ENCODE peak calls at places on chromosomes 13 and 19, in eight cellular contexts. K is PC-3, L is tibial nerve, H is fibroblast of lung, M is astrocyte of the spinal cord, B is neural progenitor cell, I is neuronal stem cell, T is AG10803. Z is an unnamed sample.

GRCh38 chr19:29483944-29484581 is 41.7 kb upstream of the VSTM2B start:
- DNase-seq in B (no peak), L (no peak), I (no peak), H (no peak), M (no peak), T (no peak), K (no peak), Z (no peak)

GRCh38 chr19:31718041-31718440 is 368.8 kb upstream of the TSHZ3 start:
- DNase-seq in B (no peak), L (no peak), H (peak), M (no peak), I (no peak), K (no peak), T (peak), Z (no peak)

GRCh38 chr19:35977446-35978222 is 17.4 kb upstream of the SDHAF1 start:
- DNase-seq in H (no peak), B (peak), L (no peak), T (no peak), M (no peak), K (no peak), I (no peak), Z (no peak)

GRCh38 chr13:68846663-68847062 is 1261.0 kb upstream of the ATXN8OS start:
- DNase-seq in T (no peak), I (no peak), H (no peak), K (no peak), M (no peak), B (no peak), L (no peak), Z (no peak)

GRCh38 chr19:50705422-50706019 is 14.1 kb downstream of the SHANK1 start:
- DNase-seq in H (peak), M (peak), B (peak), L (no peak), T (peak), K (peak), I (no peak), Z (peak)

GRCh38 chr19:39401549-39402416 is 4.9 kb upstream of the ZFP36 start:
- DNase-seq in L (peak), I (no peak), K (peak), T (peak), B (peak), H (peak), M (peak), Z (no peak)

GRCh38 chr19:9836021-9836420 is 903 bp downstream of the PIN1 start:
- DNase-seq in L (no peak), H (peak), M (peak), I (no peak), K (peak), B (no peak), T (peak), Z (no peak)

GRCh38 chr13:38902551-38902950 is 88.1 kb downstream of the STOML3 start:
- DNase-seq in I (no peak), M (no peak), H (no peak), K (no peak), L (no peak), T (no peak), B (no peak), Z (no peak)

GRCh38 chr19:3725121-3725520 is 16.9 kb downstream of the TJP3 start:
- DNase-seq in B (no peak), L (no peak), K (no peak), T (no peak), I (no peak), H (no peak), M (no peak), Z (no peak)

GRCh38 chr19:54211214-54211613 is 10.6 kb downstream of the RPS9 start:
- DNase-seq in T (no peak), L (no peak), M (no peak), I (no peak), H (no peak), K (no peak), B (no peak), Z (no peak)

GRCh38 chr19:31678421-31678820 is 329.2 kb upstream of the TSHZ3 start:
- DNase-seq in H (peak), T (no peak), L (no peak), M (no peak), I (no peak), K (no peak), B (no peak), Z (no peak)

GRCh38 chr13:25840261-25840660 is 211.6 kb downstream of the SHISA2 start:
- DNase-seq in L (no peak), B (no peak), H (peak), T (no peak), I (no peak), M (peak), K (peak), Z (no peak)

GRCh38 chr19:3178973-3179738 is 587 bp downstream of the S1PR4 start:
- DNase-seq in L (no peak), T (no peak), M (no peak), I (no peak), B (no peak), H (no peak), K (no peak), Z (no peak)

GRCh38 chr13:106899444-106899843 is 331.5 kb upstream of the ARGLU1 start:
- DNase-seq in T (no peak), L (no peak), H (no peak), I (no peak), B (no peak), K (peak), M (no peak), Z (no peak)

GRCh38 chr13:35465345-35465744 is 11.1 kb downstream of the MAB21L1 start:
- DNase-seq in T (no peak), B (no peak), I (no peak), L (no peak), H (no peak), K (no peak), M (no peak), Z (no peak)

GRCh38 chr13:74825170-74825948 is 656.6 kb downstream of the TBC1D4 start:
- DNase-seq in B (peak), M (peak), I (peak), H (peak), K (peak), L (no peak), T (peak), Z (no peak)

GRCh38 chr13:112893570-112894422 is 75.2 kb upstream of the MCF2L start:
- DNase-seq in K (peak), L (no peak), H (no peak), T (no peak), B (peak), M (no peak), I (peak), Z (peak)

GRCh38 chr13:36806102-36806501 is 12.9 kb upstream of the RFXAP start:
- DNase-seq in M (no peak), T (no peak), L (no peak), H (no peak), K (no peak), B (no peak), I (no peak), Z (no peak)

GRCh38 chr13:71864094-71864980 is 2.7 kb downstream of the DACH1 start:
- DNase-seq in B (peak), K (no peak), I (no peak), M (peak), T (no peak), H (peak), L (peak), Z (no peak)

GRCh38 chr19:10052602-10053360 is 33.3 kb upstream of the SHFL start:
- DNase-seq in H (no peak), L (no peak), K (no peak), I (no peak), M (no peak), T (no peak), B (no peak), Z (no peak)

GRCh38 chr19:51660975-51661600 is 14.5 kb upstream of the SIGLEC14 start:
- DNase-seq in K (peak), I (peak), M (peak), B (peak), H (peak), T (peak), L (peak), Z (peak)

GRCh38 chr13:32314968-32315254 is 252 bp downstream of the ZAR1L start:
- DNase-seq in B (peak), I (peak), H (peak), L (peak), M (peak), K (peak), T (peak), Z (no peak)

GRCh38 chr13:106100261-106100919 is 435.1 kb downstream of the EFNB2 start:
- DNase-seq in B (peak), K (peak), I (peak), H (no peak), L (no peak), M (no peak), T (no peak), Z (no peak)

GRCh38 chr13:112710855-112711527 is 21.2 kb downstream of the ATP11A start:
- DNase-seq in B (no peak), T (no peak), M (no peak), I (no peak), H (no peak), K (no peak), L (peak), Z (no peak)

GRCh38 chr13:97429681-97430081 is 4.3 kb upstream of the RAP2A start:
- DNase-seq in M (peak), L (no peak), I (no peak), K (no peak), H (peak), T (peak), B (no peak), Z (no peak)

GRCh38 chr13:52852444-52852843 is 4.0 kb upstream of the PCDH8 start:
- DNase-seq in T (no peak), L (no peak), M (no peak), H (no peak), K (no peak), I (no peak), B (no peak), Z (no peak)

GRCh38 chr13:32851083-32852064 is 164.8 kb upstream of the KL start:
- DNase-seq in B (no peak), K (no peak), H (no peak), M (no peak), L (peak), I (no peak), T (no peak), Z (no peak)

GRCh38 chr13:109868583-109869311 is 82.4 kb upstream of the IRS2 start:
- DNase-seq in T (no peak), B (no peak), L (no peak), H (no peak), I (no peak), K (peak), M (no peak), Z (no peak)
- H3K4me3 ChIP-seq in T (no peak), B (no peak), L (no peak), H (no peak), I (no peak), K (no peak), M (no peak), Z (no peak)

GRCh38 chr19:16571283-16571682 is 932 bp downstream of the SLC35E1 start:
- DNase-seq in K (peak), L (no peak), H (peak), I (no peak), T (peak), B (no peak), M (peak), Z (no peak)

GRCh38 chr19:16572332-16573211 is at the start of gene SLC35E1:
- DNase-seq in B (peak), I (peak), K (peak), H (peak), T (peak), L (peak), M (peak), Z (peak)

GRCh38 chr19:16571689-16572331 is 405 bp downstream of the SLC35E1 start:
- DNase-seq in I (peak), K (peak), M (no peak), H (peak), B (no peak), T (peak), L (no peak), Z (no peak)

GRCh38 chr19:16566702-16567101 is 5.5 kb downstream of the SLC35E1 start:
- DNase-seq in B (no peak), L (no peak), M (no peak), K (no peak), H (no peak), T (no peak), I (no peak), Z (no peak)

DNA sequence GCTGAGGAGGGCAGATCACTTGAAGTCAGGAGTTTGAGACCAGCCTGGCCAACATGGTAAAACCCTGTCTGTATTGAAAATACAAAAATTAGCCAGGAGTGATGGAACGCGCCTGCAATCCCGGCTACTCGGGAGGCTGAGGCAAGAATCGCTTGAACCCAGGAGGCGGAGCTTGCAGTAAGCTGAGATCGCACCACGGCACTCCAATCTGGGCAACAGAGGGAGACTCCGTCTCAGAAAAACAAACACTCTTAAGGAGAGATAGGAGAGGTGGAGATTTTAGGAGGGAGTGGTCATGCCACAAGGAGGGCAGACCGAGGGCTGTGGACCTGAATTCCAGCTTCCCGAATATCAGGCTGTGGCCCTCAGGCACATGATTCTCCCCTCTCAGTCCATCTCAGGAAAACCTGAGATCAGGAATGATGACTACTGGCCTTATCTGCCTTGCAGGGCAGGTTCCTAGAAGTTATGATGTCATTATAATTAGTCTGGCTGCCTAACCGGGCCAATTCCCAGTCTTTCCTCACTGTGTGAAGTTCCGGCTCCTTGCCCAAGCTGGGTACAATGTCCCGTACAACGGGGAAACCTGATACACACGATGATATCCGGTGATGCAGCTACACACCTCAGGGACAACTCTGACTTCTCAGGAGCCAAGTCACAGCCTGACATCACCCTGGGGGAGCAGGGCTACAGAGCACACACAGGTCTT is 2.5 kb downstream of the SLC35E1 start:
- DNase-seq in M (no peak), K (peak), L (no peak), T (no peak), B (no peak), H (no peak), I (no peak), Z (no peak)
- H3K4me3 ChIP-seq in M (no peak), K (peak), L (no peak), T (no peak), B (no peak), H (no peak), I (no peak), Z (no peak)

GRCh38 chr19:38389957-38390924 is 1.7 kb downstream of the SPRED3 start:
- DNase-seq in I (no peak), L (no peak), B (no peak), K (no peak), H (no peak), M (no peak), T (no peak), Z (no peak)

GRCh38 chr19:38391911-38392464 is 3.5 kb downstream of the SPRED3 start:
- DNase-seq in K (no peak), H (no peak), B (no peak), L (no peak), T (no peak), M (no peak), I (no peak), Z (no peak)

GRCh38 chr19:38392707-38393308 is 4.3 kb downstream of the SPRED3 start:
- DNase-seq in M (peak), I (no peak), T (no peak), L (no peak), H (peak), K (peak), B (no peak), Z (no peak)

GRCh38 chr19:38395381-38396127 is 7.1 kb downstream of the SPRED3 start:
- DNase-seq in I (no peak), M (no peak), T (no peak), K (no peak), L (no peak), B (peak), H (no peak), Z (no peak)

DNA sequence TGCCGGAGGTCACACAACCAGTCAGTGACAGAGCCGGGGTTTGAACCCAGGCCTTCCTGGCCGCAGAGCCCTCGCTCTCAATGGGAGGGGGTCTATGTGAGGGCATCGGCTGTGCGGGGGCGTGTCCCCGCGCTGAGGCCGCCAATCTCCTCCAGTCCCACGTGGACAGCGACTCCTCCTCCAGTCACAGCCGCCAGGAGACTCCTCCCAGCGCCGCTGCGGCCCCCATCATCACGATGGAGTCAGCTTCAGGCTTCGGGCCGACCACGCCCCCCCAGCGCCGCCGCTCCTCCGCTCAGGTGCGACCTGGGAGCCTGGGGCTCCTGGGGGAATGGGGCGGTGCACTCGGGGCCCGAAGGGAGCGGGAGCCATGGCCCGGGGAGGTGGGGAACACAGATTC is 6.0 kb downstream of the SPRED3 start:
- DNase-seq in T (no peak), I (no peak), M (no peak), H (no peak), B (peak), K (no peak), L (no peak), Z (no peak)
- H3K4me3 ChIP-seq in T (no peak), I (no peak), M (no peak), H (no peak), B (peak), K (no peak), L (no peak), Z (no peak)

DNA sequence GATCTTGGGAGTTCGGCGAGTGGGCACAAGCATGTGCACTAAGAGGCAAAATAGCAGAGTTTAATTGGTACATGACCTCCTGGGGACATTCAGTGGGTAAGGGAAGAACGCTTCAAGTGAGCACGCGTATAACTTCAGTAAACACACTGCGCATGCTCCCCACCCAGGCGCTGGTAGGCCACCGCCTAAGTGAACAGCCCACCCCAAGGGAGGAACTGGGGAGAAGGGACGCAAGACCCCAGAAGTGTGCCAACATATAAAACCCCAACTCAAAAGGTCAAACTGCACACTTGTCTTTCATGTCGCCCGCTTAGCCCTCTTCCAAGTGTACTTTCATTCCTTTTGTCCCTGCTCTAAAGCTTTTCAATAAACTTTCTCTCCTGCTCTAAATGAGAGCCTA is 10.5 kb upstream of the NTN5 start:
- DNase-seq in B (no peak), I (no peak), H (peak), T (peak), M (peak), K (no peak), L (peak), Z (no peak)
- H3K4me3 ChIP-seq in B (no peak), I (no peak), H (no peak), T (peak), M (peak), K (no peak), L (peak), Z (peak)

GRCh38 chr19:58059003-58059671 is at the start of gene ZNF135:
- DNase-seq in K (no peak), B (peak), L (peak), T (peak), M (peak), H (peak), I (peak), Z (peak)
- H3K4me3 ChIP-seq in K (no peak), B (peak), L (peak), T (peak), M (peak), H (peak), I (peak), Z (peak)

GRCh38 chr19:55600336-55601028 is 394 bp downstream of the ZNF524 start:
- DNase-seq in M (peak), L (no peak), B (peak), K (no peak), T (no peak), I (peak), H (peak), Z (no peak)

GRCh38 chr19:55603115-55603514 is 2.3 kb upstream of the ZNF865 start:
- DNase-seq in L (no peak), T (no peak), M (no peak), I (no peak), H (no peak), B (no peak), K (no peak), Z (no peak)

GRCh38 chr19:55602104-55603001 is 2.3 kb downstream of the ZNF524 start:
- DNase-seq in H (no peak), M (no peak), K (no peak), T (no peak), B (no peak), L (no peak), I (no peak), Z (no peak)

GRCh38 chr19:55599468-55600335 is at the start of the genes FIZ1 and ZNF524:
- DNase-seq in I (peak), L (peak), K (peak), B (peak), H (peak), M (peak), T (peak), Z (peak)

GRCh38 chr19:55601127-55601526 is 1.0 kb downstream of the ZNF524 start:
- DNase-seq in H (no peak), K (no peak), B (no peak), M (no peak), T (no peak), L (no peak), I (no peak), Z (no peak)
- H3K4me3 ChIP-seq in H (peak), K (peak), B (peak), M (peak), T (peak), L (peak), I (peak), Z (peak)

GRCh38 chr19:6273701-6274601 is 5.8 kb downstream of the MLLT1 start:
- DNase-seq in H (peak), L (peak), K (peak), B (no peak), I (no peak), M (peak), T (peak), Z (no peak)
- H3K4me3 ChIP-seq in H (peak), L (peak), K (peak), B (no peak), I (no peak), M (peak), T (peak), Z (no peak)

DNA sequence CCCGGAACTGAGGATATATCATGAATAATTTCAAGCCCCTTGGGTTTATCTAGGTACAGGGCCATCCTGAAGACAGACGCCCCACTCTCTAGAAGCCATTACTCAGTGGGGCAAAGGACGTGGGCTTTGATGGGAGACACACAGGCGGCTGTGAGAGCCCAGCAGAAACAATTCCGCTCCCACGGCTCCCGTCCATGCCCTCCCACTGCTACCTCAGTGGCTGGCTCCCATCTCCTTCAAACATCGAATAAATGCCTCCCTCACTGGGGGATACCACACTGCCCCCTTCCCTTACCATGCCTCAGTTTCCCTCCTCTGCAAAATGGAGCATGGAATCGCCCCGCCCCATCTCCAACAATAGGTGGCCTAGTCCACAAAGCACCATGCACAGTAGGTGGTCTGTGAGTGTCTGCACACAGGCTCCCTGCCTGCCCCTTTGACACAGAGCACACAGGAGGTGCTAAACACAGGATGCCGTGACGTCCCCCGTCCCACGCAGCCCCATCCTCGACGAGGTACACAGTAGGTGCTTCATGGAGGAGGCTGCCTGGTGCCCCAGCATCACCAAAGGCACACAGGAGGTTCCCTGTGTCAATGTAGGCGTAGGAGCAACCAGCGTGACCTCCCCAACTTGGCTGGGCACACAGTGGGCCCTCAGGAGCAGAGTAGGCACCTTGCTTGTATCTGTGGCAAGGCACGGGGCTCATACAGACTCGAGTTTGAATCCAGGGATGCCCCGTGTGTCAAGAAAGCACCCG is 46.0 kb downstream of the PTPRS start:
- DNase-seq in B (peak), L (no peak), T (no peak), H (no peak), M (no peak), I (no peak), K (no peak), Z (no peak)
- H3K4me3 ChIP-seq in B (peak), L (peak), T (no peak), H (no peak), M (peak), I (peak), K (peak), Z (peak)

Z was measured in retinal pigment epithelial cell.